ENCODE peak calls at places on chromosomes 6 and 20, in five cellular contexts. T is heart left ventricle, K is A549, J is upper lobe of left lung, I is HCT116. E is an unnamed sample.

GRCh38 chr20:32761831-32762753 is at the start of gene DNMT3B:
- DNase-seq in T (peak; percentile 90), K (peak; percentile 84), J (peak; percentile 96), I (peak; percentile 41), E (peak; percentile 80)

GRCh38 chr6:165767228-165767627 is 104.2 kb upstream of the PDE10A start:
- DNase-seq in T (no peak), K (no peak), J (no peak), I (no peak), E (no peak)

GRCh38 chr20:25015986-25016385 is 23.4 kb upstream of the APMAP start:
- DNase-seq in T (no peak), K (no peak), J (no peak), I (no peak), E (peak; percentile 22)

GRCh38 chr6:79570802-79571367 is 33.7 kb upstream of the LCA5 start:
- DNase-seq in T (no peak), K (peak; percentile 38), J (no peak), I (no peak), E (no peak)

GRCh38 chr20:6588296-6588695 is 179.2 kb upstream of the BMP2 start:
- DNase-seq in T (no peak), K (no peak), J (no peak), I (no peak), E (peak; percentile 40)

GRCh38 chr20:774016-774679 is 5.8 kb upstream of the SLC52A3 start:
- DNase-seq in T (no peak), K (no peak), J (no peak), I (no peak), E (peak; percentile 59)

GRCh38 chr6:122184260-122184934 is 215.1 kb upstream of the HSF2 start:
- DNase-seq in T (no peak), K (peak; percentile 26), J (no peak), I (peak; percentile 19), E (no peak)

GRCh38 chr6:167858086-167858591 is 31.4 kb downstream of the AFDN start:
- DNase-seq in T (no peak), K (no peak), J (no peak), I (no peak), E (no peak)

GRCh38 chr6:29653452-29654038 is 3.3 kb upstream of the MOG start:
- DNase-seq in T (no peak), K (peak; percentile 79), J (no peak), I (peak; percentile 74), E (peak; percentile 47)

GRCh38 chr6:117354671-117355070 is 71.1 kb downstream of the ROS1 start:
- DNase-seq in T (no peak), K (no peak), J (no peak), I (no peak), E (no peak)

GRCh38 chr6:87918461-87918941 is 129.1 kb upstream of the SPACA1 start:
- DNase-seq in T (no peak), K (no peak), J (no peak), I (no peak), E (no peak)

GRCh38 chr6:27178860-27179259 is 68.6 kb upstream of the PRSS16 start:
- DNase-seq in T (no peak), K (no peak), J (no peak), I (no peak), E (no peak)

GRCh38 chr6:22447191-22447590 is 122.2 kb upstream of the HDGFL1 start:
- DNase-seq in T (no peak), K (no peak), J (no peak), I (no peak), E (no peak)

GRCh38 chr6:139376604-139377218 is 2.3 kb upstream of the CITED2 start:
- DNase-seq in T (no peak), K (peak; percentile 44), J (no peak), I (no peak), E (peak; percentile 82)

GRCh38 chr6:73985891-73986290 is 289.9 kb downstream of the CD109 start:
- DNase-seq in T (no peak), K (peak; percentile 24), J (no peak), I (peak; percentile 12), E (no peak)

GRCh38 chr6:84089552-84089951 is 56.0 kb downstream of the MRAP2 start:
- DNase-seq in T (no peak), K (no peak), J (no peak), I (no peak), E (no peak)

GRCh38 chr20:63895202-63895885 is 418 bp downstream of the DNAJC5 start:
- DNase-seq in T (no peak), K (no peak), J (peak; percentile 89), I (no peak), E (no peak)

GRCh38 chr20:32325706-32326506 is 32.2 kb upstream of the ASXL1 start:
- DNase-seq in T (no peak), K (peak; percentile 91), J (no peak), I (peak; percentile 51), E (peak; percentile 60)

GRCh38 chr6:63487123-63487813 is 85.0 kb upstream of the LOC128125822 start:
- DNase-seq in T (no peak), K (peak; percentile 21), J (no peak), I (no peak), E (no peak)

GRCh38 chr20:43666376-43667328 is at the start of gene MYBL2:
- DNase-seq in T (peak; percentile 79), K (peak; percentile 70), J (peak; percentile 92), I (peak; percentile 18), E (peak; percentile 66)

GRCh38 chr6:125363010-125363359 is 61.2 kb upstream of the HDDC2 start:
- DNase-seq in T (no peak), K (no peak), J (no peak), I (no peak), E (no peak)

GRCh38 chr6:35370124-35370741 is 27.9 kb downstream of the PPARD start:
- DNase-seq in T (peak; percentile 79), K (peak; percentile 73), J (no peak), I (peak; percentile 73), E (peak; percentile 40)

GRCh38 chr6:121222656-121223055 is 111.6 kb downstream of the TBC1D32 start:
- DNase-seq in T (no peak), K (peak; percentile 7), J (no peak), I (no peak), E (no peak)

GRCh38 chr6:45539124-45539523 is 161.4 kb upstream of the SUPT3H start:
- DNase-seq in T (no peak), K (no peak), J (no peak), I (no peak), E (no peak)

GRCh38 chr6:42017021-42017643 is 33.2 kb upstream of the TAF8 start:
- DNase-seq in T (no peak), K (no peak), J (no peak), I (no peak), E (no peak)

GRCh38 chr20:46111028-46111835 is 6.9 kb upstream of the CD40 start:
- DNase-seq in T (no peak), K (no peak), J (no peak), I (no peak), E (no peak)

GRCh38 chr6:43924222-43924702 is 154.3 kb downstream of the VEGFA start:
- DNase-seq in T (no peak), K (no peak), J (peak; percentile 82), I (no peak), E (peak; percentile 61)

GRCh38 chr20:44479643-44480042 is 4.0 kb downstream of the TTPAL start:
- DNase-seq in T (no peak), K (no peak), J (no peak), I (no peak), E (no peak)

GRCh38 chr6:45586216-45587171 is 208.8 kb upstream of the SUPT3H start:
- DNase-seq in T (no peak), K (no peak), J (peak; percentile 50), I (no peak), E (no peak)

GRCh38 chr20:46814366-46815232 is 80.0 kb upstream of the EYA2 start:
- DNase-seq in T (no peak), K (peak; percentile 89), J (no peak), I (peak; percentile 62), E (peak; percentile 33)

GRCh38 chr20:62953839-62954703 is 1.6 kb downstream of the SLC17A9 start:
- DNase-seq in T (peak; percentile 85), K (no peak), J (peak; percentile 85), I (no peak), E (peak; percentile 75)

GRCh38 chr6:13398421-13398994 is 70.2 kb upstream of the TBC1D7 start:
- DNase-seq in T (no peak), K (no peak), J (no peak), I (no peak), E (no peak)

DNA sequence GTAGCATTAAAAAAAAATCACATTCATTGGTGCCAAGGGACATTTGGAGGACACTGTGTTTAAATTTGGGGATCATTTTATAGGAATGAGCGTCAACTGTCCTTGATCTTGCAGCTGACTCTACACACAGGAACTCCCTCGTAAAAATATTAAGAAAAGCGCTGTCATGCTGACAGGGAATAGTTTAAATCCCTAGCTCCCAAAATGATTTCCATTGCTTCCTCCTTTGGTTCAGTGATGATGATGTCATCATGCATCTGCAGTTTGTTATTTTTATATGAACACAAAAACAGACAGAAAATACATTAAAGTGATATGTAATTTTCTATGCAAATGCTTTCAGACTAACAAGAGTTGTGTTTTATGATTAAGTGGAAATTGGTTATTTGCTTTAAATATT is 275.6 kb downstream of the BTBD9 start:
- DNase-seq in T (no peak), K (no peak), J (no peak), I (no peak), E (no peak)
- H3K9me3 ChIP-seq in T (no peaks in the 10 kb centered on the region), K (no peaks in the 10 kb centered on the region), J (no peaks in the 10 kb centered on the region), I (no peaks in the 10 kb centered on the region), E (no peaks in the 10 kb centered on the region)

GRCh38 chr20:12153616-12154015 is 235.9 kb downstream of the BTBD3 start:
- DNase-seq in T (no peak), K (no peak), J (no peak), I (no peak), E (no peak)

GRCh38 chr20:12156252-12156651 is 238.6 kb downstream of the BTBD3 start:
- DNase-seq in T (no peak), K (no peak), J (no peak), I (no peak), E (no peak)

DNA sequence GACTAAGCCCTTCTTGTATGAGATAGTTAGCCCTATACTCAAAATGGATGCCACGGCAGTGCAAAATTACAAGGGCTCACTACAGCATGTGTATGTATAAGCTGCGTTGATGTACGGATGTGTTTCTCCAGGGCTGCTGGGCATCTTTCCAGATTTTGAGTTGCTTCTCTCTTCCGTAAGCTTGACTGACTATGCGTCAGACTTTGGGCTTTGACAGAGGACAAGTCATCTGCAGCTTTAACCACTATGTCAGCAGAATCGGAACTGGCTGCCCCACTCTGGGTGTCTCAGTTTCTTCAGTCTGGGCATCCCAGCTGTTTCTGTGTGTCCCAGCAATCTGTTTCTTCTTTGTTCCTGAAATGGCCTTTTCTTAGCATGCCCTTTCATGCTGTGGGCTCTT is 241.6 kb downstream of the BTBD3 start:
- DNase-seq in T (no peak), K (no peak), J (no peak), I (no peak), E (no peak)
- H3K9me3 ChIP-seq in T (no peaks in the 10 kb centered on the region), K (no peaks in the 10 kb centered on the region), J (no peaks in the 10 kb centered on the region), I (peaks cover 39% of the 10 kb centered on the region), E (no peaks in the 10 kb centered on the region)

GRCh38 chr6:155351273-155352129 is 37.2 kb upstream of the TFB1M start:
- DNase-seq in T (no peak), K (no peak), J (no peak), I (no peak), E (no peak)
- H3K9me3 ChIP-seq in T (peaks cover 33% of the 10 kb centered on the region), K (peaks cover 16% of the 10 kb centered on the region), J (peaks cover 9% of the 10 kb centered on the region), I (peaks cover 7% of the 10 kb centered on the region), E (peaks cover 28% of the 10 kb centered on the region)

DNA sequence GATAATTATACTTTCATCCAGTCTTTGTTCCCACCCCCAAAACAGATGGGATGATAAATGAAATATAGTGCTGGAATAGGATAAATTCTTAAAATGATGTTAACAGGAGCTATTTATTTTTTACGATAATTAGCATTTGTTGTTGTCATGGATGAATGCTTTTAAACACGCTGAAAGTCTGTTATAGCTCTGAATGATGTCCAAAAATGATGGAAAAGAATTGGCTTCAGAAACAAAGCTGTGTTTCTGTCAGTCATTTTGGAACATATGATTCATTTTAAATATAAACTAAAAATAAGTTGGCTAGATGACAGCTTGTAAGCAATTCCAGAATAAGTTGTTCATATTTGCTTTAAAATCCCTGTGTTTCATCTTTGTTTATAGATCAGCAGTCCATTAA is 237.4 kb downstream of the GRIK2 start:
- DNase-seq in T (no peak), K (no peak), J (no peak), I (no peak), E (no peak)
- H3K9me3 ChIP-seq in T (no peaks in the 10 kb centered on the region), K (no peaks in the 10 kb centered on the region), J (no peaks in the 10 kb centered on the region), I (no peaks in the 10 kb centered on the region), E (no peaks in the 10 kb centered on the region)

E was measured in stomach.